ENCODE peak calls at places on chromosomes 13 and 19, in ten cellular contexts. One of them, this sample, is unnamed.

GRCh38 chr13:67048793-67049150 is 181.4 kb downstream of the PCDH9 start:
- DNase-seq in naive thymus-derived CD8-positive, alpha-beta T cell: no peak
- DNase-seq in stimulated activated CD8-positive, alpha-beta memory T cell treated with anti-CD3 and anti-CD28 coated beads, Interleukin-4, amount 100 ng/mL, for 48 hours: no peak
- DNase-seq in substantia nigra: no peak
- DNase-seq in CD4-positive, CD25-positive, alpha-beta regulatory T cell: no peak
- DNase-seq in ACHN: no peak
- DNase-seq in AG08396: no peak
- DNase-seq in kidney epithelial cell: peak
- DNase-seq in NCI-H1694 treated with DMSO at 0.1 percent for 48 hours: no peak
- DNase-seq in HFF-Myc: peak
- DNase-seq in this sample: peak

GRCh38 chr13:111255228-111255790 is 65.1 kb upstream of the TEX29 start:
- DNase-seq in AG08396: no peak
- DNase-seq in CD4-positive, CD25-positive, alpha-beta regulatory T cell: no peak
- DNase-seq in HFF-Myc: no peak
- DNase-seq in kidney epithelial cell: no peak
- DNase-seq in NCI-H1694 treated with DMSO at 0.1 percent for 48 hours: no peak
- DNase-seq in naive thymus-derived CD8-positive, alpha-beta T cell: no peak
- DNase-seq in stimulated activated CD8-positive, alpha-beta memory T cell treated with anti-CD3 and anti-CD28 coated beads, Interleukin-4, amount 100 ng/mL, for 48 hours: no peak
- DNase-seq in ACHN: no peak
- DNase-seq in substantia nigra: no peak
- DNase-seq in this sample: no peak

GRCh38 chr13:51282322-51282721 is 57.2 kb upstream of the SERPINE3 start:
- DNase-seq in HFF-Myc: no peak
- DNase-seq in naive thymus-derived CD8-positive, alpha-beta T cell: no peak
- DNase-seq in NCI-H1694 treated with DMSO at 0.1 percent for 48 hours: no peak
- DNase-seq in substantia nigra: no peak
- DNase-seq in CD4-positive, CD25-positive, alpha-beta regulatory T cell: no peak
- DNase-seq in AG08396: no peak
- DNase-seq in stimulated activated CD8-positive, alpha-beta memory T cell treated with anti-CD3 and anti-CD28 coated beads, Interleukin-4, amount 100 ng/mL, for 48 hours: no peak
- DNase-seq in ACHN: no peak
- DNase-seq in kidney epithelial cell: no peak
- DNase-seq in this sample: no peak

GRCh38 chr19:50065938-50066337 is 40.1 kb downstream of the ZNF473 start:
- DNase-seq in kidney epithelial cell: no peak
- DNase-seq in substantia nigra: no peak
- DNase-seq in AG08396: no peak
- DNase-seq in naive thymus-derived CD8-positive, alpha-beta T cell: no peak
- DNase-seq in HFF-Myc: no peak
- DNase-seq in CD4-positive, CD25-positive, alpha-beta regulatory T cell: no peak
- DNase-seq in ACHN: no peak
- DNase-seq in stimulated activated CD8-positive, alpha-beta memory T cell treated with anti-CD3 and anti-CD28 coated beads, Interleukin-4, amount 100 ng/mL, for 48 hours: no peak
- DNase-seq in NCI-H1694 treated with DMSO at 0.1 percent for 48 hours: no peak
- DNase-seq in this sample: no peak

GRCh38 chr13:98598043-98598442 is 21.1 kb upstream of the STK24 start:
- DNase-seq in substantia nigra: no peak
- DNase-seq in naive thymus-derived CD8-positive, alpha-beta T cell: no peak
- DNase-seq in AG08396: no peak
- DNase-seq in stimulated activated CD8-positive, alpha-beta memory T cell treated with anti-CD3 and anti-CD28 coated beads, Interleukin-4, amount 100 ng/mL, for 48 hours: no peak
- DNase-seq in kidney epithelial cell: no peak
- DNase-seq in CD4-positive, CD25-positive, alpha-beta regulatory T cell: no peak
- DNase-seq in NCI-H1694 treated with DMSO at 0.1 percent for 48 hours: no peak
- DNase-seq in HFF-Myc: no peak
- DNase-seq in ACHN: no peak
- DNase-seq in this sample: no peak

GRCh38 chr19:38144667-38145066 is 79.4 kb downstream of the DPF1 start:
- DNase-seq in ACHN: no peak
- DNase-seq in substantia nigra: no peak
- DNase-seq in stimulated activated CD8-positive, alpha-beta memory T cell treated with anti-CD3 and anti-CD28 coated beads, Interleukin-4, amount 100 ng/mL, for 48 hours: no peak
- DNase-seq in NCI-H1694 treated with DMSO at 0.1 percent for 48 hours: no peak
- DNase-seq in CD4-positive, CD25-positive, alpha-beta regulatory T cell: no peak
- DNase-seq in kidney epithelial cell: no peak
- DNase-seq in naive thymus-derived CD8-positive, alpha-beta T cell: no peak
- DNase-seq in AG08396: no peak
- DNase-seq in HFF-Myc: no peak
- DNase-seq in this sample: no peak

GRCh38 chr13:102394158-102395053 is 7.4 kb downstream of the FGF14 start:
- DNase-seq in naive thymus-derived CD8-positive, alpha-beta T cell: peak
- DNase-seq in AG08396: peak
- DNase-seq in CD4-positive, CD25-positive, alpha-beta regulatory T cell: peak
- DNase-seq in ACHN: peak
- DNase-seq in kidney epithelial cell: peak
- DNase-seq in NCI-H1694 treated with DMSO at 0.1 percent for 48 hours: peak
- DNase-seq in HFF-Myc: peak
- DNase-seq in stimulated activated CD8-positive, alpha-beta memory T cell treated with anti-CD3 and anti-CD28 coated beads, Interleukin-4, amount 100 ng/mL, for 48 hours: peak
- DNase-seq in substantia nigra: peak
- DNase-seq in this sample: peak

GRCh38 chr19:9061879-9062278 is 25.0 kb upstream of the OR1M1 start:
- DNase-seq in CD4-positive, CD25-positive, alpha-beta regulatory T cell: no peak
- DNase-seq in substantia nigra: no peak
- DNase-seq in stimulated activated CD8-positive, alpha-beta memory T cell treated with anti-CD3 and anti-CD28 coated beads, Interleukin-4, amount 100 ng/mL, for 48 hours: no peak
- DNase-seq in kidney epithelial cell: no peak
- DNase-seq in ACHN: no peak
- DNase-seq in HFF-Myc: no peak
- DNase-seq in NCI-H1694 treated with DMSO at 0.1 percent for 48 hours: no peak
- DNase-seq in naive thymus-derived CD8-positive, alpha-beta T cell: no peak
- DNase-seq in AG08396: no peak
- DNase-seq in this sample: no peak

GRCh38 chr13:28744091-28744536 is 25.3 kb upstream of the SLC46A3 start:
- DNase-seq in AG08396: peak
- DNase-seq in CD4-positive, CD25-positive, alpha-beta regulatory T cell: no peak
- DNase-seq in HFF-Myc: no peak
- DNase-seq in ACHN: no peak
- DNase-seq in naive thymus-derived CD8-positive, alpha-beta T cell: no peak
- DNase-seq in kidney epithelial cell: no peak
- DNase-seq in NCI-H1694 treated with DMSO at 0.1 percent for 48 hours: no peak
- DNase-seq in substantia nigra: no peak
- DNase-seq in stimulated activated CD8-positive, alpha-beta memory T cell treated with anti-CD3 and anti-CD28 coated beads, Interleukin-4, amount 100 ng/mL, for 48 hours: no peak
- DNase-seq in this sample: peak

GRCh38 chr13:51958217-51958547 is 53.1 kb downstream of the ATP7B start:
- DNase-seq in substantia nigra: no peak
- DNase-seq in HFF-Myc: no peak
- DNase-seq in ACHN: no peak
- DNase-seq in AG08396: no peak
- DNase-seq in naive thymus-derived CD8-positive, alpha-beta T cell: no peak
- DNase-seq in stimulated activated CD8-positive, alpha-beta memory T cell treated with anti-CD3 and anti-CD28 coated beads, Interleukin-4, amount 100 ng/mL, for 48 hours: no peak
- DNase-seq in CD4-positive, CD25-positive, alpha-beta regulatory T cell: no peak
- DNase-seq in kidney epithelial cell: no peak
- DNase-seq in NCI-H1694 treated with DMSO at 0.1 percent for 48 hours: no peak
- DNase-seq in this sample: no peak

GRCh38 chr19:12792048-12792852 is 964 bp downstream of the JUNB start:
- DNase-seq in HFF-Myc: no peak
- DNase-seq in NCI-H1694 treated with DMSO at 0.1 percent for 48 hours: peak
- DNase-seq in ACHN: peak
- DNase-seq in CD4-positive, CD25-positive, alpha-beta regulatory T cell: peak
- DNase-seq in substantia nigra: peak
- DNase-seq in AG08396: peak
- DNase-seq in stimulated activated CD8-positive, alpha-beta memory T cell treated with anti-CD3 and anti-CD28 coated beads, Interleukin-4, amount 100 ng/mL, for 48 hours: peak
- DNase-seq in naive thymus-derived CD8-positive, alpha-beta T cell: peak
- DNase-seq in kidney epithelial cell: no peak
- DNase-seq in this sample: peak